ENCODE peak calls at places on chromosome 22, in four cellular contexts. S is neuronal stem cell, I is H9, V is kidney. K is an unnamed sample.

GRCh38 chr22:48712558-48712957 is 1115.1 kb downstream of the BRD1 start:
- DNase-seq in I (no peak), S (no peak), V (peak; percentile 57), K (no peak)

GRCh38 chr22:38850941-38851849 is 7.4 kb upstream of the NPTXR start:
- DNase-seq in I (no peak), V (peak; percentile 56), S (no peak), K (no peak)

GRCh38 chr22:39518996-39519680 is 1.2 kb upstream of the ATF4 start:
- DNase-seq in I (no peak), V (peak; percentile 79), S (no peak), K (peak; percentile 55)

GRCh38 chr22:46122511-46122971 is 27.8 kb upstream of the PPARA start:
- DNase-seq in V (peak; percentile 90), I (peak; percentile 72), S (peak; percentile 65), K (peak; percentile 84)

GRCh38 chr22:40637181-40638150 is 947 bp upstream of the MRTFA start:
- DNase-seq in V (no peak), S (no peak), I (no peak), K (peak; percentile 71)

GRCh38 chr22:49534386-49534785 is 293.3 kb downstream of the BRD1 start:
- DNase-seq in S (no peak), I (peak; percentile 14), V (peak; percentile 20), K (no peak)

GRCh38 chr22:28250036-28250695 is 331.1 kb upstream of the PITPNB start:
- DNase-seq in V (no peak), I (no peak), S (no peak), K (no peak)

GRCh38 chr22:49235463-49236300 is 592.0 kb downstream of the BRD1 start:
- DNase-seq in V (no peak), I (peak; percentile 34), S (no peak), K (no peak)

GRCh38 chr22:44661070-44661469 is 40.9 kb upstream of the PRR5 start:
- DNase-seq in V (peak; percentile 48), I (peak; percentile 80), S (no peak), K (peak; percentile 28)

GRCh38 chr22:37180531-37181231 is 7.4 kb downstream of the C1QTNF6 start:
- DNase-seq in S (no peak), I (no peak), V (peak; percentile 73), K (peak; percentile 43)

GRCh38 chr22:18113680-18114394 is 3.2 kb downstream of the TUBA8 start:
- DNase-seq in S (no peak), I (no peak), V (no peak), K (no peak)

GRCh38 chr22:23279781-23280180 is 99.5 kb downstream of the BCR start:
- DNase-seq in S (no peak), I (no peak), V (no peak), K (no peak)
- H3K27ac ChIP-seq in S (no peak overlapping the region), I (no peak overlapping the region), V (no peak overlapping the region), K (peak overlapping the region; percentile 78)

GRCh38 chr22:23824476-23825245 is 14.1 kb downstream of the DERL3 start:
- DNase-seq in S (no peak), I (no peak), V (peak; percentile 52), K (peak; percentile 15)
- H3K4me1 ChIP-seq in S (peaks cover 3% of the 10 kb centered on the region), I (no peaks in the 10 kb centered on the region), V (peaks cover 5% of the 10 kb centered on the region), K (no peaks in the 10 kb centered on the region)

DNA sequence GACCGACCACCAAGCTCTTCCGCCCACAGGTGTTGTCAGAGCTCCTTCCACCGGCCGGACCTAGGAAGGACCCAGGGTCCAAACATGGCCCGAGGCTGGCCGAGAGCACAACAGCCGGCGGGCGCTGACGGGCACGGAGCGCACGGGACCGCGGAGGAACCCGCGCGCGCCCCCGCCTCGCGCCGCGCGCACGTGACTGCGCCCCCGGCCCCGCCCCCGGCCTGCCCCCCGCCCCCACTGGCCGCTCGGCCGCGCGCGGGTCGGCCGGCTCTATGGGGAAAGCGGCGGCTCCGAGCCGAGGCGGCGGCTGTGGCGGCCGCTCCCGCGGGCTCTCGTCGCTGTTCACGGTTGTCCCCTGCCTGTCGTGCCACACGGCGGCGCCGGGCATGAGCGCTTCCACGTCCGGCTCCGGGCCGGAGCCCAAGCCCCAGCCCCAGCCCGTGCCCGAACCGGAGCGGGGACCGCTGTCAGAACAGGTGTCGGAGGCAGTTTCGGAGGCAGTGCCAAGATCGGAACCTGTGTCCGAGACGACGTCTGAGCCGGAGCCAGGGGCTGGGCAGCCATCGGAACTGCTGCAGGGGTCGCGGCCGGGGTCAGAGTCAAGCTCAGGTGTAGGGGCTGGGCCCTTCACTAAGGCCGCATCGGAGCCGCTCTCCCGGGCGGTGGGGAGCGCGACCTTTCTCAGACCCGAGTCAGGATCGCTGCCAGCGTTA is at the start of gene OSBP2:
- DNase-seq in V (peak; percentile 84), I (peak; percentile 45), S (peak; percentile 51), K (peak; percentile 65)
- H3K27ac ChIP-seq in V (peak within 1 kb of the TSS; percentile 81), I (no peak within 1 kb of the TSS), S (no peak within 1 kb of the TSS), K (peak within 1 kb of the TSS; percentile 83)

DNA sequence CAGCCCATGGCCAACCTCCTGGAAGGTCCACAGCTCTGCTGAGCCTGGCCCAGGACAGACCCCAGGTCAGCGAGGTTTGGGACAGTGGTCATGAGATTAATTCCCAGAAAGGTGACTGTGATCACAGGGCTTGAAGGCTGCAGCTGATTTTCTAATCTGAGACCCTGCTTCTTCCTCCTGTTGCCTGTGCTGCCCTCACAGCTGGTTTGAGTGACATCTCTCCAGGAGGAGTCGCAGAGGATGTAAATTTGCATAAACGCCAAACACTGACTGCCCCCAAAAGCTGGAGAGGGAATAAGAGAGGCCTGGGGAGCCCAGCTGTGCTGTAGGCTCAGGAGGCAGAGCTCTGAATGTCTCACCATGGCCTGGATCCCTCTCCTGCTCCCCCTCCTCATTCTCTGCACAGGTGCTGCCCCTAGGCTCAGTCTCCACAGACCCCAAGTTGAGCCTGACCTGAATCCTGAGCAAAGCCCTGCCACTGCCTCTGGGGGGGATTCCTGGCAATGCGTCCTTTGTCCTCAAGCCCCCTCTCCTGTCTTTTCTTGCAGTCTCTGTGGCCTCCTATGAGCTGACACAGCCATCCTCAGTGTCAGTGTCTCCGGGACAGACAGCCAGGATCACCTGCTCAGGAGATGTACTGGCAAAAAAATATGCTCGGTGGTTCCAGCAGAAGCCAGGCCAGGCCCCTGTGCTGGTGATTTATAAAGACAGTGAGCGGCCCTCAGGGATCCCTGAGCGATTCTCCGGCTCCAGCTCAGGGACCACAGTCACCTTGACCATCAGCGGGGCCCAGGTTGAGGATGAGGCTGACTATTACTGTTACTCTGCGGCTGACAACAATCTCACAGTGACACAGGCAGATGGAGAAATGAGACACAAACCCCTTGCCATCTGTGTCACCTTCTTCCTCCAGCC is 23.8 kb downstream of the GGTLC2 start:
- DNase-seq in I (no peak), V (no peak), S (no peak), K (no peak)
- H3K4me1 ChIP-seq in I (no peaks in the 10 kb centered on the region), V (no peaks in the 10 kb centered on the region), S (no peaks in the 10 kb centered on the region), K (no peaks in the 10 kb centered on the region)

DNA sequence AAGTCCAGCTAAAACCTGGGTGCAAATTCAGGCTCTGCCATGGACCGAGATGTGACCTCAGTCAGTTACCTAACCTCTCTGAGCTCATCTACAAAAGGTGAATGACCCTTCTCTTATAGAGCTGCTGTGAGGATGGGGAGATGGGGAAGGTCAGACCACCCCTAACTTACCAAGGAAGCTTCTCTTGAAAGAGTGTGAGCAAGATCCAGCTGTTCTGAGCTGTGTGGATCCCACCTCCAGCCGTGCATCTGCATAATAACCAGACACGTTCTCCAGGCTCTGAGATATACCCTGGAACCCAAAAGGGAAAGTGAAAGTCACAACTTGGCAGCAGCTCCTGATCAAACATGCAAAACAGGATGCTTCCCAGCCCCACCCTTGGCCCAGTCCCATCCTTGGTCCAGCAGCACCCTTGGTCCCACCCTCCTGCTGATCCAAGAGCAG is at the start of gene APOL3:
- DNase-seq in S (no peak), I (no peak), V (peak; percentile 89), K (peak; percentile 77)
- H3K27ac ChIP-seq in S (no peak within 1 kb of the TSS), I (no peak within 1 kb of the TSS), V (peak within 1 kb of the TSS; percentile 90), K (peak within 1 kb of the TSS; percentile 86)

GRCh38 chr22:34416321-34416900 is 496.1 kb upstream of the LARGE1 start:
- DNase-seq in S (no peak), I (no peak), V (no peak), K (no peak)
- H3K4me1 ChIP-seq in S (peaks cover 3% of the 10 kb centered on the region), I (peaks cover 5% of the 10 kb centered on the region), V (no peaks in the 10 kb centered on the region), K (no peaks in the 10 kb centered on the region)

GRCh38 chr22:30568137-30568805 is 6.2 kb downstream of the GAL3ST1 start:
- DNase-seq in I (peak; percentile 81), S (no peak), V (no peak), K (no peak)
- H3K27ac ChIP-seq in I (no peak overlapping the region), S (no peak overlapping the region), V (no peak overlapping the region), K (no peak overlapping the region)